ENCODE peak calls at places on chromosomes 6 and 20, in nine cellular contexts. A is mammary epithelial cell, K is kidney, G is H9, M is K562, T is IMR-90, E is astrocyte, P is neural progenitor cell, H is HepG2. Y is an unnamed sample.

GRCh38 chr6:4637691-4638433 is 138.3 kb upstream of the CDYL start:
- DNase-seq in M (peak), K (no peak), H (no peak), T (peak), G (no peak), A (peak), E (peak), P (no peak), Y (no peak)

GRCh38 chr6:30258204-30258603 is 45.0 kb upstream of the TRIM26 start:
- DNase-seq in G (no peak), T (no peak), E (no peak), H (no peak), K (no peak), A (no peak), M (no peak), P (no peak), Y (no peak)

GRCh38 chr6:48471326-48471725 is 360.3 kb upstream of the PTCHD4 start:
- DNase-seq in G (no peak), A (no peak), E (no peak), M (no peak), T (no peak), P (no peak), H (no peak), K (no peak), Y (no peak)

GRCh38 chr20:34824026-34824860 is 1.2 kb downstream of the NCOA6 start:
- DNase-seq in E (peak), K (peak), P (peak), M (peak), A (peak), T (peak), H (peak), G (peak), Y (peak)

GRCh38 chr6:106620931-106621672 is 8.2 kb downstream of the RTN4IP1 start:
- DNase-seq in T (peak), G (no peak), E (peak), M (no peak), A (no peak), H (peak), P (no peak), K (no peak), Y (no peak)

GRCh38 chr6:167572841-167573271 is 248.0 kb downstream of the TTLL2 start:
- DNase-seq in G (no peak), E (no peak), P (no peak), T (no peak), A (no peak), H (no peak), M (no peak), K (no peak), Y (peak)

GRCh38 chr6:107080036-107080435 is 35.3 kb downstream of the BEND3 start:
- DNase-seq in P (no peak), G (peak), E (no peak), A (no peak), M (no peak), T (no peak), K (no peak), H (peak), Y (peak)

GRCh38 chr6:57262491-57262890 is 40.4 kb upstream of the RAB23 start:
- DNase-seq in P (no peak), E (no peak), G (no peak), T (no peak), A (no peak), M (no peak), H (no peak), K (peak), Y (no peak)

GRCh38 chr6:139291813-139292619 is at the start of gene TXLNB:
- DNase-seq in E (peak), G (peak), H (no peak), P (peak), K (peak), T (peak), A (peak), M (no peak), Y (peak)

GRCh38 chr6:36318690-36319435 is 17.8 kb downstream of the BNIP5 start:
- DNase-seq in H (peak), A (no peak), E (no peak), K (no peak), T (no peak), M (no peak), G (no peak), P (peak), Y (no peak)

GRCh38 chr6:33861722-33862121 is 57.9 kb upstream of the MLN start:
- DNase-seq in A (no peak), H (no peak), K (no peak), P (no peak), E (no peak), G (no peak), M (no peak), T (no peak), Y (no peak)

GRCh38 chr6:55706048-55706447 is 127.1 kb upstream of the HMGCLL1 start:
- DNase-seq in P (no peak), K (no peak), A (no peak), G (no peak), M (no peak), T (no peak), E (no peak), H (no peak), Y (no peak)

DNA sequence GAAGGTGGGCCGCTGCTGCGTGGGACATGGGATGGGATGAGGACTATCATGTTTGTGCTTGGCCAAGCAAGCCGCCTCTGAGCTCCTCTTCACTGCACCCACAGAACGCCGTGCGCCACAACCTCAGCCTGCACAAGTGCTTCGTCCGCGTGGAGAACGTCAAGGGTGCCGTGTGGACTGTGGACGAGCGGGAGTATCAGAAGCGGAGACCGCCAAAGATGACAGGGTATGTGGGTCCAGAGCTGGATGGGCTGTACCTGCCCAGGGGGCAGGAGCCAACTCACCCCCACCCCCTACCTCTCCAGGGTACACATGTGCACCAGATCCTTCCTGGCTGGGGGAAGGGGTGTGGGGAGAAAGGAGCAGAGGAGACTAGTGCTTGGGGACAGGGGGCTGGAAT is 43.5 kb upstream of the MDFI start:
- DNase-seq in A (no peak), G (no peak), T (no peak), M (no peak), H (no peak), E (no peak), P (no peak), K (peak), Y (no peak)
- H3K9ac ChIP-seq in A (no peak), G (no peak), T (no peak), M (no peak), H (no peak), E (no peak), P (no peak), K (no peak), Y (no peak)

DNA sequence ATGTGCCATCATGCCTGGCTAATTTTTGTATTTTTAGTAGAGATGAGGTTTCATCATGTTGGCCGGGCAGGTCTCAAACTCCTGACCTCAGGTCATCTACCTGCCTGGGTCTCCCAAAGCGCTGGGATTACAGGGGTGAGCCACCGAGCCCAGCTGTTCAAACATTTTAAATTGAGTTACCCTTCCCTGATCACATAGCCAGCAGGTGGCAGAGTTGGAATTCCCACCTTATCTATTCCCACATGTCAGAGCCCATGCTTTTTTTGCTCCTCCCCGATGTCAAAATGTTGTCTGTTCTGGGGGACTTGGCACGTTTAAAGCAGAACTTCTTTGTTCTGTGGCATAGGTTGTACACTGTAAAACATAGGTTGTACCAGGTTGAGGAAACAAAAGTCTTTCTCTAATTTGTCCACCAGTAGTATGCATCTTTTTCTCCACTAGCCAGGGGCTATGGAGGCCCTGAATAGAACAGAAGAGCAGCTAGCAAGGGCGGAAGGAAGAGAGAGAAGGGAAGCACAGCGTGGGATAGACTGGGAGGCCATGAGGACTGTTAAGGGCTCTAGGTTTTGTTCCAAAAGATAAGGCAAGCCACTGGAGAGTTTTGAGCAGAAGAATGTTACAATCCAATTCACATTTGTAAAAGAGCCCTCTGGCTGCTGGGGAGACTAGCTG is 7.3 kb upstream of the LBP start:
- DNase-seq in G (peak), E (no peak), P (peak), M (no peak), A (peak), T (no peak), K (peak), H (no peak), Y (peak)
- TF ChIP-seq CTCF in G (peak), E (peak), P (peak), M (peak), A (peak), T (peak), K (peak), H (peak), Y (peak)

DNA sequence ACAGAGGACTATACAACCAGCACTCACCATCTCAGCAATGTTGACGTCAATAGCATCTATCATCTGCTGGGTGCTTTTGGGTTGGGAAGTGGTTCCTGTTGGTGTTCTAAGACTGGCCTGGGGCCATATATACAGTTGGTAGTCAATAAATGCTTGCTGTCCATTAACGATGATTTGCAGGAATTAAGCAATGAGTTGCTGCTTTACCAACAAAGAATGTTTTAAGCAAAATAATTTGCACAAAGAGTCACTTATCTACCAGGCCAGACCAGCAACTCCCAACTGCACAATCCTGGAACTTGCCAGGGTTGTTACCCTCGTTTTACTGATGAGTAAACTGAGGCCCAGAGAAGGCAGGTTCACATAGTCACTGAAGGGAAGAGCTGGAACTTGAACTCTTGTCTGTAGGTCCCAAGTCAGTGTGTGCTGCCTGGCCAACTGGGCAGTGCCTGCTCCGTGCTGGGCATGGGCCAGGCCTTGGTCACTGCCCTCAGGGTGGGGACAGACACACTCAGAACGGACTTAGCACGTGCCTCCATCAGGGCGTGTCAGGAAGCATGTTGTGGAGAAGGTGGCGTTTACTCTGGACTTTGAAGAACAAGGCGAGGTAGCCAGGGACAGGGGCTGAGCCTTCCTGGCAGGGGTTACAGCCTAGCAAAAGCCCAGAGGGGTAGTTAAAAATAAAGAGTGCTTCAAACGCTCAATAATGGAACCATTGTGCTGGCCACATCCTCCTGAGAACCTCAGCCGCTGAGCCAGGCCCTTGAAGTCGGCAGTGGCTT is 2.5 kb upstream of the SRC start:
- DNase-seq in K (peak), M (no peak), A (peak), E (no peak), G (no peak), H (peak), T (no peak), P (no peak), Y (no peak)
- H3K9ac ChIP-seq in K (peak), M (no peak), A (no peak), E (no peak), G (no peak), H (peak), T (no peak), P (no peak), Y (no peak)

GRCh38 chr20:19930461-19930860 is 86.7 kb upstream of the NAA20 start:
- DNase-seq in G (no peak), P (no peak), K (no peak), T (no peak), E (no peak), A (no peak), M (no peak), H (no peak), Y (no peak)

GRCh38 chr20:19934792-19935491 is 82.2 kb upstream of the NAA20 start:
- DNase-seq in P (no peak), G (no peak), H (no peak), K (no peak), E (no peak), A (peak), M (no peak), T (no peak), Y (no peak)

GRCh38 chr20:19928379-19929360 is 88.5 kb upstream of the NAA20 start:
- DNase-seq in G (no peak), E (no peak), T (no peak), A (peak), M (no peak), H (no peak), K (peak), P (no peak), Y (no peak)

GRCh38 chr20:19929749-19930148 is 87.4 kb upstream of the NAA20 start:
- DNase-seq in H (no peak), P (no peak), M (no peak), K (no peak), A (no peak), E (no peak), T (peak), G (no peak), Y (no peak)

GRCh38 chr20:19932170-19932667 is 84.9 kb upstream of the NAA20 start:
- DNase-seq in H (no peak), A (peak), G (no peak), M (no peak), T (peak), P (no peak), E (peak), K (no peak), Y (no peak)
- TF ChIP-seq CTCF in H (no peak), A (no peak), G (no peak), M (no peak), T (no peak), P (no peak), E (no peak), K (no peak), Y (no peak)